ENCODE peak calls at places on chromosomes 16 and 17, in six cellular contexts. One of them, this sample, is unnamed.

GRCh38 chr16:21156767-21157467 is 1.6 kb upstream of the LDAF1 start:
- DNase-seq in small intestine: peak; percentile 74
- DNase-seq in DMS 273 treated with DMSO at 0.1 percent for 48 hours: peak; percentile 34
- DNase-seq in fibroblast of lung: peak; percentile 81
- DNase-seq in T-cell: no peak
- DNase-seq in CD8-positive, alpha-beta memory T cell: no peak
- DNase-seq in this sample: peak; percentile 90

GRCh38 chr17:17847726-17848125 is 10.9 kb upstream of the SREBF1 start:
- DNase-seq in T-cell: no peak
- DNase-seq in small intestine: no peak
- DNase-seq in DMS 273 treated with DMSO at 0.1 percent for 48 hours: no peak
- DNase-seq in fibroblast of lung: no peak
- DNase-seq in CD8-positive, alpha-beta memory T cell: no peak
- DNase-seq in this sample: no peak

GRCh38 chr16:69880640-69881133 is 70.4 kb upstream of the CLEC18A start:
- DNase-seq in small intestine: no peak
- DNase-seq in CD8-positive, alpha-beta memory T cell: no peak
- DNase-seq in T-cell: no peak
- DNase-seq in DMS 273 treated with DMSO at 0.1 percent for 48 hours: no peak
- DNase-seq in fibroblast of lung: peak; percentile 43
- DNase-seq in this sample: peak; percentile 61

GRCh38 chr16:49701867-49702494 is 153.9 kb downstream of the ZNF423 start:
- DNase-seq in DMS 273 treated with DMSO at 0.1 percent for 48 hours: peak; percentile 89
- DNase-seq in fibroblast of lung: peak; percentile 43
- DNase-seq in CD8-positive, alpha-beta memory T cell: no peak
- DNase-seq in T-cell: no peak
- DNase-seq in small intestine: no peak
- DNase-seq in this sample: no peak

GRCh38 chr17:18225562-18226283 is at the start of gene LLGL1:
- DNase-seq in fibroblast of lung: peak; percentile 10
- DNase-seq in CD8-positive, alpha-beta memory T cell: no peak
- DNase-seq in small intestine: no peak
- DNase-seq in DMS 273 treated with DMSO at 0.1 percent for 48 hours: no peak
- DNase-seq in T-cell: no peak
- DNase-seq in this sample: no peak

GRCh38 chr16:11752856-11753255 is 10.2 kb upstream of the TXNDC11 start:
- DNase-seq in T-cell: no peak
- DNase-seq in fibroblast of lung: no peak
- DNase-seq in small intestine: peak; percentile 19
- DNase-seq in CD8-positive, alpha-beta memory T cell: no peak
- DNase-seq in DMS 273 treated with DMSO at 0.1 percent for 48 hours: no peak
- DNase-seq in this sample: no peak

GRCh38 chr16:69917311-69917710 is 33.8 kb upstream of the CLEC18A start:
- DNase-seq in small intestine: no peak
- DNase-seq in DMS 273 treated with DMSO at 0.1 percent for 48 hours: no peak
- DNase-seq in CD8-positive, alpha-beta memory T cell: no peak
- DNase-seq in T-cell: no peak
- DNase-seq in fibroblast of lung: no peak
- DNase-seq in this sample: no peak

GRCh38 chr17:77496401-77496801 is 355.6 kb downstream of the SEC14L1 start:
- DNase-seq in fibroblast of lung: no peak
- DNase-seq in T-cell: no peak
- DNase-seq in small intestine: no peak
- DNase-seq in CD8-positive, alpha-beta memory T cell: no peak
- DNase-seq in DMS 273 treated with DMSO at 0.1 percent for 48 hours: no peak
- DNase-seq in this sample: no peak

GRCh38 chr17:47810200-47810821 is 11.3 kb downstream of the OSBPL7 start:
- DNase-seq in T-cell: no peak
- DNase-seq in DMS 273 treated with DMSO at 0.1 percent for 48 hours: no peak
- DNase-seq in small intestine: peak; percentile 97
- DNase-seq in CD8-positive, alpha-beta memory T cell: peak; percentile 41
- DNase-seq in fibroblast of lung: peak; percentile 92
- DNase-seq in this sample: peak; percentile 90

GRCh38 chr16:66658143-66658859 is 38.2 kb downstream of the CMTM4 start:
- DNase-seq in DMS 273 treated with DMSO at 0.1 percent for 48 hours: no peak
- DNase-seq in CD8-positive, alpha-beta memory T cell: no peak
- DNase-seq in small intestine: no peak
- DNase-seq in fibroblast of lung: no peak
- DNase-seq in T-cell: no peak
- DNase-seq in this sample: no peak

GRCh38 chr16:23944381-23944780 is 108.6 kb downstream of the PRKCB start:
- DNase-seq in DMS 273 treated with DMSO at 0.1 percent for 48 hours: no peak
- DNase-seq in fibroblast of lung: no peak
- DNase-seq in CD8-positive, alpha-beta memory T cell: no peak
- DNase-seq in small intestine: no peak
- DNase-seq in T-cell: no peak
- DNase-seq in this sample: no peak

GRCh38 chr16:1159325-1159972 is 6.5 kb downstream of the CACNA1H start:
- DNase-seq in small intestine: no peak
- DNase-seq in DMS 273 treated with DMSO at 0.1 percent for 48 hours: no peak
- DNase-seq in T-cell: no peak
- DNase-seq in fibroblast of lung: no peak
- DNase-seq in CD8-positive, alpha-beta memory T cell: no peak
- DNase-seq in this sample: no peak

GRCh38 chr16:19890901-19891300 is 6.3 kb upstream of the GPRC5B start:
- DNase-seq in small intestine: no peak
- DNase-seq in DMS 273 treated with DMSO at 0.1 percent for 48 hours: no peak
- DNase-seq in fibroblast of lung: no peak
- DNase-seq in T-cell: no peak
- DNase-seq in CD8-positive, alpha-beta memory T cell: no peak
- DNase-seq in this sample: no peak

GRCh38 chr16:54027126-54027922 is 259.3 kb downstream of the IRX3 start:
- DNase-seq in small intestine: no peak
- DNase-seq in fibroblast of lung: peak; percentile 91
- DNase-seq in DMS 273 treated with DMSO at 0.1 percent for 48 hours: no peak
- DNase-seq in CD8-positive, alpha-beta memory T cell: no peak
- DNase-seq in T-cell: no peak
- DNase-seq in this sample: peak; percentile 65